ENCODE peak calls at places on chromosome 11, in ten cellular contexts. Y is neural crest cell; H is psoas muscle; D is naive thymus-derived CD8-positive, alpha-beta T cell; Z is KG1; W is T-helper 2 cell; X is brain microvascular endothelial cell; G is heart right ventricle; E is sciatic nerve; B is HFFc6. J is an unnamed sample.

GRCh38 chr11:72067266-72067665 is 13.1 kb downstream of the NUMA1 start:
- DNase-seq in G (no peak), E (no peak), H (no peak), X (no peak), D (no peak), W (no peak), B (no peak), Z (no peak), Y (no peak), J (no peak)

GRCh38 chr11:31793264-31793663 is 17.9 kb downstream of the PAX6 start:
- DNase-seq in H (no peak), D (no peak), B (no peak), Z (no peak), G (no peak), E (no peak), X (no peak), W (no peak), Y (no peak), J (no peak)

GRCh38 chr11:64276653-64277431 is 7.6 kb downstream of the BAD start:
- DNase-seq in E (no peak), Z (no peak), Y (no peak), W (no peak), G (no peak), B (no peak), H (no peak), X (peak; percentile 56), D (no peak), J (no peak)

GRCh38 chr11:117479372-117479771 is 151.7 kb downstream of the CEP164 start:
- DNase-seq in B (no peak), X (no peak), Z (no peak), W (no peak), G (no peak), D (no peak), Y (no peak), E (no peak), H (no peak), J (no peak)

GRCh38 chr11:225734-226453 is 10.2 kb downstream of the SIRT3 start:
- DNase-seq in G (no peak), W (no peak), X (no peak), H (no peak), B (no peak), Y (no peak), E (no peak), Z (no peak), D (no peak), J (peak; percentile 40)

GRCh38 chr11:12691473-12691872 is 17.3 kb downstream of the TEAD1 start:
- DNase-seq in W (no peak), E (no peak), X (peak; percentile 63), D (no peak), H (no peak), G (no peak), B (peak; percentile 73), Y (no peak), Z (no peak), J (no peak)

GRCh38 chr11:22477312-22477711 is 139.1 kb downstream of the SLC17A6 start:
- DNase-seq in E (no peak), D (no peak), Y (no peak), H (no peak), G (no peak), W (no peak), B (no peak), X (no peak), Z (no peak), J (no peak)

GRCh38 chr11:102456381-102456780 is 3.8 kb upstream of the TMEM123 start:
- DNase-seq in X (no peak), E (no peak), B (no peak), H (no peak), D (no peak), G (no peak), Z (no peak), W (no peak), Y (no peak), J (no peak)

GRCh38 chr11:124798991-124799383 is 1.2 kb downstream of the MSANTD2 start:
- DNase-seq in G (no peak), H (no peak), X (peak; percentile 43), W (no peak), Z (peak; percentile 29), E (no peak), B (peak; percentile 58), D (no peak), Y (no peak), J (no peak)

GRCh38 chr11:75508051-75508561 is 17.6 kb downstream of the GDPD5 start:
- DNase-seq in B (no peak), H (no peak), Z (peak; percentile 45), E (no peak), Y (no peak), W (peak; percentile 58), D (peak; percentile 72), X (no peak), G (no peak), J (no peak)

GRCh38 chr11:75350743-75351540 is 519 bp downstream of the ARRB1 start:
- DNase-seq in Y (no peak), Z (peak; percentile 93), B (no peak), W (peak; percentile 26), G (no peak), D (peak; percentile 42), H (peak; percentile 59), X (no peak), E (no peak), J (peak; percentile 59)

GRCh38 chr11:44434191-44434590 is 124.3 kb upstream of the ALX4 start:
- DNase-seq in Z (no peak), H (no peak), X (no peak), E (no peak), Y (no peak), B (no peak), D (no peak), W (no peak), G (no peak), J (no peak)

GRCh38 chr11:66548774-66549630 is 2.3 kb downstream of the ACTN3 start:
- DNase-seq in G (no peak), W (no peak), X (no peak), Z (no peak), E (no peak), D (no peak), B (no peak), Y (no peak), H (no peak), J (no peak)

GRCh38 chr11:120854988-120855387 is 168.9 kb upstream of the TBCEL start:
- DNase-seq in E (no peak), X (no peak), H (no peak), D (no peak), Y (no peak), G (no peak), W (no peak), Z (no peak), B (no peak), J (no peak)

GRCh38 chr11:113474362-113475159 is 637 bp downstream of the DRD2 start:
- DNase-seq in E (peak; percentile 91), W (no peak), Z (peak; percentile 63), Y (peak; percentile 97), B (peak; percentile 6), X (peak; percentile 63), H (peak; percentile 70), D (peak; percentile 30), G (peak; percentile 84), J (peak; percentile 75)

GRCh38 chr11:75505966-75506692 is 19.6 kb downstream of the GDPD5 start:
- DNase-seq in E (no peak), G (peak; percentile 45), Y (no peak), W (no peak), D (no peak), Z (no peak), H (no peak), B (no peak), X (no peak), J (no peak)

GRCh38 chr11:78190871-78191538 is 2.3 kb downstream of the USP35 start:
- DNase-seq in Z (no peak), E (peak; percentile 49), X (no peak), Y (no peak), B (no peak), H (no peak), G (no peak), W (no peak), D (no peak), J (no peak)

GRCh38 chr11:47524200-47524874 is 28.6 kb downstream of the CELF1 start:
- DNase-seq in D (peak; percentile 57), E (no peak), Y (no peak), Z (no peak), G (peak; percentile 27), W (no peak), B (no peak), X (no peak), H (no peak), J (peak; percentile 25)

GRCh38 chr11:428295-428694 is 13.5 kb upstream of the SIGIRR start:
- DNase-seq in G (no peak), B (no peak), Y (no peak), D (no peak), Z (no peak), X (no peak), E (no peak), W (no peak), H (peak; percentile 12), J (no peak)

GRCh38 chr11:95230054-95231034 is 658 bp downstream of the SESN3 start:
- DNase-seq in Z (peak; percentile 23), D (peak; percentile 17), W (peak; percentile 22), G (peak; percentile 16), H (peak; percentile 17), Y (peak; percentile 29), E (peak; percentile 76), X (peak; percentile 7), B (no peak), J (peak; percentile 38)

GRCh38 chr11:34859496-34859895 is 56.7 kb downstream of the APIP start:
- DNase-seq in E (no peak), G (no peak), D (no peak), X (no peak), B (no peak), Y (no peak), H (no peak), Z (no peak), W (no peak), J (no peak)

J was measured in adrenal gland.